ENCODE peak calls at places on chromosomes 11 and 22, in six cellular contexts. M, S, W, N, F and D are unnamed samples.

GRCh38 chr11:68970921-68971636 is 9.7 kb downstream of the MRGPRD start:
- DNase-seq in M (no peak), S (no peak), W (no peak), N (no peak), F (no peak), D (no peak)

GRCh38 chr11:122733301-122733686 is 77.8 kb downstream of the UBASH3B start:
- DNase-seq in M (no peak), S (no peak), W (peak; percentile 66), N (no peak), F (no peak), D (no peak)

GRCh38 chr11:35688023-35688422 is 25.4 kb downstream of the TRIM44 start:
- DNase-seq in M (no peak), S (no peak), W (peak; percentile 27), N (no peak), F (no peak), D (no peak)

GRCh38 chr11:118627566-118627965 is 20.2 kb downstream of the PHLDB1 start:
- DNase-seq in M (no peak), S (no peak), W (no peak), N (no peak), F (no peak), D (no peak)

GRCh38 chr11:123202723-123203122 is 7.7 kb upstream of the CLMP start:
- DNase-seq in M (no peak), S (no peak), W (no peak), N (no peak), F (no peak), D (no peak)

GRCh38 chr22:25650834-25651233 is 86.4 kb downstream of the GRK3 start:
- DNase-seq in M (no peak), S (no peak), W (no peak), N (no peak), F (no peak), D (peak; percentile 55)

GRCh38 chr11:6530848-6531247 is 33.8 kb downstream of the DNHD1 start:
- DNase-seq in M (no peak), S (no peak), W (no peak), N (no peak), F (no peak), D (no peak)

GRCh38 chr22:48920776-48921241 is 906.9 kb downstream of the BRD1 start:
- DNase-seq in M (peak; percentile 21), S (no peak), W (no peak), N (no peak), F (no peak), D (no peak)

GRCh38 chr11:35852056-35852455 is 91.8 kb upstream of the LDLRAD3 start:
- DNase-seq in M (no peak), S (peak; percentile 40), W (no peak), N (no peak), F (no peak), D (peak; percentile 12)

GRCh38 chr11:103420593-103420992 is 311.4 kb downstream of the DYNC2H1 start:
- DNase-seq in M (no peak), S (no peak), W (no peak), N (no peak), F (no peak), D (no peak)

GRCh38 chr11:75474240-75474639 is 41.2 kb upstream of the KLHL35 start:
- DNase-seq in M (no peak), S (no peak), W (no peak), N (no peak), F (no peak), D (peak; percentile 64)

GRCh38 chr11:47924184-47924671 is 56.1 kb upstream of the PTPRJ start:
- DNase-seq in M (no peak), S (no peak), W (peak; percentile 77), N (no peak), F (no peak), D (no peak)

GRCh38 chr22:35229865-35230264 is 27.4 kb upstream of the HMGXB4 start:
- DNase-seq in M (no peak), S (no peak), W (no peak), N (no peak), F (no peak), D (no peak)

GRCh38 chr11:13110929-13111812 is 102.1 kb downstream of the RASSF10 start:
- DNase-seq in M (no peak), S (no peak), W (peak; percentile 71), N (no peak), F (no peak), D (no peak)

GRCh38 chr11:16832193-16832539 is 93.7 kb downstream of the C11orf58 start:
- DNase-seq in M (no peak), S (no peak), W (no peak), N (no peak), F (no peak), D (no peak)

GRCh38 chr22:32501797-32502290 is 27.2 kb downstream of the FBXO7 start:
- DNase-seq in M (no peak), S (no peak), W (no peak), N (no peak), F (no peak), D (no peak)

GRCh38 chr22:37184380-37184755 is 3.7 kb downstream of the C1QTNF6 start:
- DNase-seq in M (no peak), S (no peak), W (no peak), N (no peak), F (no peak), D (no peak)

GRCh38 chr11:63595296-63595695 is 18.9 kb downstream of the PLAAT3 start:
- DNase-seq in M (no peak), S (no peak), W (no peak), N (no peak), F (no peak), D (no peak)

GRCh38 chr22:39253427-39254070 is 8.8 kb upstream of the PDGFB start:
- DNase-seq in M (peak; percentile 62), S (no peak), W (peak; percentile 82), N (no peak), F (no peak), D (no peak)